ENCODE peak calls at places on chromosomes 3 and 15, in five cellular contexts. One of them, this sample, is unnamed.
A peak's percentile ranks its signal among the peaks of the same experiment; 100 is the strongest.

GRCh38 chr15:29050870-29051269 is 165.1 kb downstream of the APBA2 start:
- DNase-seq in GM23338: no peak
- DNase-seq in MM.1S: no peak
- DNase-seq in PC-3: no peak
- DNase-seq in neural progenitor cell: no peak
- DNase-seq in this sample: no peak

GRCh38 chr15:60886680-60887079 is 342.4 kb downstream of the RORA start:
- DNase-seq in GM23338: no peak
- DNase-seq in MM.1S: no peak
- DNase-seq in PC-3: no peak
- DNase-seq in neural progenitor cell: no peak
- DNase-seq in this sample: no peak

GRCh38 chr3:8964436-8965370 is 1.4 kb upstream of the RAD18 start:
- DNase-seq in GM23338: peak; percentile 65
- DNase-seq in MM.1S: no peak
- DNase-seq in PC-3: peak; percentile 98
- DNase-seq in neural progenitor cell: no peak
- DNase-seq in this sample: peak; percentile 69

GRCh38 chr15:98083203-98083910 is 122.9 kb downstream of the ARRDC4 start:
- DNase-seq in GM23338: peak; percentile 26
- DNase-seq in MM.1S: no peak
- DNase-seq in PC-3: no peak
- DNase-seq in neural progenitor cell: peak; percentile 22
- DNase-seq in this sample: no peak

GRCh38 chr3:169478566-169479313 is 184.8 kb downstream of the MECOM start:
- DNase-seq in GM23338: no peak
- DNase-seq in MM.1S: no peak
- DNase-seq in PC-3: no peak
- DNase-seq in neural progenitor cell: no peak
- DNase-seq in this sample: no peak

GRCh38 chr15:31433101-31433500 is 106.5 kb downstream of the KLF13 start:
- DNase-seq in GM23338: no peak
- DNase-seq in MM.1S: no peak
- DNase-seq in PC-3: no peak
- DNase-seq in neural progenitor cell: no peak
- DNase-seq in this sample: no peak

GRCh38 chr3:53229606-53230005 is 26.2 kb downstream of the TKT start:
- DNase-seq in GM23338: no peak
- DNase-seq in MM.1S: no peak
- DNase-seq in PC-3: no peak
- DNase-seq in neural progenitor cell: no peak
- DNase-seq in this sample: no peak

GRCh38 chr3:195270350-195271115 is 426 bp downstream of the XXYLT1 start:
- DNase-seq in GM23338: peak; percentile 80
- DNase-seq in MM.1S: peak; percentile 82
- DNase-seq in PC-3: peak; percentile 39
- DNase-seq in neural progenitor cell: peak; percentile 91
- DNase-seq in this sample: peak; percentile 85

GRCh38 chr3:20062996-20063395 is 22.8 kb downstream of the KAT2B start:
- DNase-seq in GM23338: no peak
- DNase-seq in MM.1S: no peak
- DNase-seq in PC-3: no peak
- DNase-seq in neural progenitor cell: no peak
- DNase-seq in this sample: no peak

GRCh38 chr3:126026277-126026751 is 57.3 kb downstream of the ROPN1B start:
- DNase-seq in GM23338: no peak
- DNase-seq in MM.1S: no peak
- DNase-seq in PC-3: no peak
- DNase-seq in neural progenitor cell: no peak
- DNase-seq in this sample: no peak

GRCh38 chr3:168925568-168925967 is 737.9 kb downstream of the MECOM start:
- DNase-seq in GM23338: no peak
- DNase-seq in MM.1S: no peak
- DNase-seq in PC-3: no peak
- DNase-seq in neural progenitor cell: no peak
- DNase-seq in this sample: no peak

GRCh38 chr15:40918799-40919392 is 10.2 kb upstream of the DLL4 start:
- DNase-seq in GM23338: no peak
- DNase-seq in MM.1S: no peak
- DNase-seq in PC-3: no peak
- DNase-seq in neural progenitor cell: no peak
- DNase-seq in this sample: no peak

GRCh38 chr3:181210275-181210674 is 220.7 kb upstream of the DNAJC19 start:
- DNase-seq in GM23338: peak; percentile 56
- DNase-seq in MM.1S: peak; percentile 43
- DNase-seq in PC-3: peak; percentile 47
- DNase-seq in neural progenitor cell: peak; percentile 44
- DNase-seq in this sample: no peak

GRCh38 chr15:83567318-83567717 is 86.6 kb upstream of the ADAMTSL3 start:
- DNase-seq in GM23338: no peak
- DNase-seq in MM.1S: no peak
- DNase-seq in PC-3: peak; percentile 52
- DNase-seq in neural progenitor cell: no peak
- DNase-seq in this sample: no peak

GRCh38 chr3:50347187-50347813 is 1.8 kb upstream of the ZMYND10 start:
- DNase-seq in GM23338: peak; percentile 83
- DNase-seq in MM.1S: peak; percentile 78
- DNase-seq in PC-3: peak; percentile 89
- DNase-seq in neural progenitor cell: peak; percentile 74
- DNase-seq in this sample: peak; percentile 72

GRCh38 chr15:100438570-100438969 is 90.2 kb downstream of the CERS3 start:
- DNase-seq in GM23338: no peak
- DNase-seq in MM.1S: no peak
- DNase-seq in PC-3: peak; percentile 10
- DNase-seq in neural progenitor cell: no peak
- DNase-seq in this sample: no peak

GRCh38 chr3:57017481-57017880 is 43.0 kb upstream of the SPATA12 start:
- DNase-seq in GM23338: no peak
- DNase-seq in MM.1S: no peak
- DNase-seq in PC-3: peak; percentile 71
- DNase-seq in neural progenitor cell: no peak
- DNase-seq in this sample: peak; percentile 61

GRCh38 chr3:42711491-42712343 is 9.1 kb upstream of the HHATL start:
- DNase-seq in GM23338: peak; percentile 30
- DNase-seq in MM.1S: no peak
- DNase-seq in PC-3: peak; percentile 17
- DNase-seq in neural progenitor cell: no peak
- DNase-seq in this sample: no peak

GRCh38 chr3:37819591-37819990 is 42.1 kb upstream of the CTDSPL start:
- DNase-seq in GM23338: no peak
- DNase-seq in MM.1S: no peak
- DNase-seq in PC-3: no peak
- DNase-seq in neural progenitor cell: no peak
- DNase-seq in this sample: no peak

GRCh38 chr3:38616658-38617057 is 32.8 kb downstream of the SCN5A start:
- DNase-seq in GM23338: no peak
- DNase-seq in MM.1S: no peak
- DNase-seq in PC-3: no peak
- DNase-seq in neural progenitor cell: no peak
- DNase-seq in this sample: no peak

GRCh38 chr3:153595186-153595815 is 433.3 kb downstream of the RAP2B start:
- DNase-seq in GM23338: peak; percentile 66
- DNase-seq in MM.1S: peak; percentile 61
- DNase-seq in PC-3: peak; percentile 68
- DNase-seq in neural progenitor cell: peak; percentile 36
- DNase-seq in this sample: no peak

GRCh38 chr3:48459331-48459730 is 12.8 kb downstream of the ATRIP start:
- DNase-seq in GM23338: no peak
- DNase-seq in MM.1S: no peak
- DNase-seq in PC-3: no peak
- DNase-seq in neural progenitor cell: no peak
- DNase-seq in this sample: no peak

GRCh38 chr3:129657261-129658046 is 51.0 kb upstream of the PLXND1 start:
- DNase-seq in GM23338: no peak
- DNase-seq in MM.1S: no peak
- DNase-seq in PC-3: no peak
- DNase-seq in neural progenitor cell: no peak
- DNase-seq in this sample: no peak

GRCh38 chr3:43995929-43996378 is 245.7 kb upstream of the TOPAZ1 start:
- DNase-seq in GM23338: peak; percentile 61
- DNase-seq in MM.1S: peak; percentile 19
- DNase-seq in PC-3: no peak
- DNase-seq in neural progenitor cell: peak; percentile 39
- DNase-seq in this sample: peak; percentile 46

GRCh38 chr3:3799173-3800075 is at the start of gene LRRN1:
- DNase-seq in GM23338: peak; percentile 96
- DNase-seq in MM.1S: peak; percentile 91
- DNase-seq in PC-3: no peak
- DNase-seq in neural progenitor cell: peak; percentile 98
- DNase-seq in this sample: no peak

GRCh38 chr3:78221796-78222195 is 1181.9 kb downstream of the ROBO2 start:
- DNase-seq in GM23338: no peak
- DNase-seq in MM.1S: no peak
- DNase-seq in PC-3: peak; percentile 11
- DNase-seq in neural progenitor cell: peak; percentile 27
- DNase-seq in this sample: no peak

GRCh38 chr3:19886404-19886803 is 47.6 kb downstream of the EFHB start:
- DNase-seq in GM23338: no peak
- DNase-seq in MM.1S: no peak
- DNase-seq in PC-3: no peak
- DNase-seq in neural progenitor cell: no peak
- DNase-seq in this sample: no peak

GRCh38 chr3:141950572-141951493 is 74.4 kb downstream of the ATP1B3 start:
- DNase-seq in GM23338: no peak
- DNase-seq in MM.1S: no peak
- DNase-seq in PC-3: no peak
- DNase-seq in neural progenitor cell: no peak
- DNase-seq in this sample: no peak

GRCh38 chr3:134367869-134368750 is 6.1 kb downstream of the AMOTL2 start:
- DNase-seq in GM23338: no peak
- DNase-seq in MM.1S: no peak
- DNase-seq in PC-3: no peak
- DNase-seq in neural progenitor cell: no peak
- DNase-seq in this sample: no peak

GRCh38 chr3:134369231-134369741 is 5.0 kb downstream of the AMOTL2 start:
- DNase-seq in GM23338: no peak
- DNase-seq in MM.1S: no peak
- DNase-seq in PC-3: no peak
- DNase-seq in neural progenitor cell: no peak
- DNase-seq in this sample: no peak

GRCh38 chr3:134367412-134367811 is 6.8 kb downstream of the AMOTL2 start:
- DNase-seq in GM23338: no peak
- DNase-seq in MM.1S: no peak
- DNase-seq in PC-3: no peak
- DNase-seq in neural progenitor cell: no peak
- DNase-seq in this sample: no peak

GRCh38 chr3:134369861-134370596 is 4.2 kb downstream of the AMOTL2 start:
- DNase-seq in GM23338: no peak
- DNase-seq in MM.1S: no peak
- DNase-seq in PC-3: no peak
- DNase-seq in neural progenitor cell: no peak
- DNase-seq in this sample: no peak

DNA sequence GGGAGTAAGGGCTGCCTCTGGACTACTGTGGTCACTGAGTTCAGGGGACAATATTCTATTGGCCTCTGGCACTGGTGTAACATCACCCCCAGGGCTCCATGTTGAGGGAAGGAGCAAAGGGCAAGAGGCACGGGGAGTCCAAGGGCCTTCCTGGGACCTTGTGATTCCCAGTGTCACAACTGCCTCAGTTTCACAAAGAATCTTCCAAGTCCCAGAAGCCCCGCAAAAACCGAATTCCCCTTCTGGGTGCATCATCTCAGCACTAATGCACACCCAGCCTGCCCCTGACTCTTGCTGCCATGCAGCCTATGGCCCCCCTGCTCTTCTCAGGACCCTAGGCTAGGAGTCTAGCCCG is 5.5 kb downstream of the AMOTL2 start:
- DNase-seq in GM23338: no peak
- DNase-seq in MM.1S: no peak
- DNase-seq in PC-3: no peak
- DNase-seq in neural progenitor cell: no peak
- DNase-seq in this sample: no peak
- H3F3A ChIP-seq in GM23338: peaks cover 34% of the 10 kb centered on the region
- H3F3A ChIP-seq in MM.1S: peaks cover 3% of the 10 kb centered on the region
- H3F3A ChIP-seq in PC-3: no peaks in the 10 kb centered on the region
- H3F3A ChIP-seq in neural progenitor cell: peaks cover 60% of the 10 kb centered on the region
- H3F3A ChIP-seq in this sample: peaks cover 88% of the 10 kb centered on the region

GRCh38 chr15:88242586-88242985 is 14.0 kb downstream of the NTRK3 start:
- DNase-seq in GM23338: no peak
- DNase-seq in MM.1S: no peak
- DNase-seq in PC-3: no peak
- DNase-seq in neural progenitor cell: no peak
- DNase-seq in this sample: no peak

GRCh38 chr15:88243156-88243555 is 13.4 kb downstream of the NTRK3 start:
- DNase-seq in GM23338: no peak
- DNase-seq in MM.1S: no peak
- DNase-seq in PC-3: no peak
- DNase-seq in neural progenitor cell: no peak
- DNase-seq in this sample: no peak

GRCh38 chr15:88246081-88246480 is 10.5 kb downstream of the NTRK3 start:
- DNase-seq in GM23338: no peak
- DNase-seq in MM.1S: no peak
- DNase-seq in PC-3: no peak
- DNase-seq in neural progenitor cell: no peak
- DNase-seq in this sample: no peak

GRCh38 chr15:88241461-88241860 is 15.1 kb downstream of the NTRK3 start:
- DNase-seq in GM23338: no peak
- DNase-seq in MM.1S: no peak
- DNase-seq in PC-3: no peak
- DNase-seq in neural progenitor cell: no peak
- DNase-seq in this sample: no peak

GRCh38 chr15:88243895-88244787 is 12.4 kb downstream of the NTRK3 start:
- DNase-seq in GM23338: peak; percentile 71
- DNase-seq in MM.1S: peak; percentile 34
- DNase-seq in PC-3: peak; percentile 42
- DNase-seq in neural progenitor cell: peak; percentile 56
- DNase-seq in this sample: no peak
- TF ChIP-seq CTCF in GM23338: peak; percentile 76
- TF ChIP-seq CTCF in MM.1S: peak; percentile 76
- TF ChIP-seq CTCF in PC-3: peak; percentile 56
- TF ChIP-seq CTCF in neural progenitor cell: peak; percentile 70
- TF ChIP-seq CTCF in this sample: peak; percentile 57

GRCh38 chr3:120558784-120559227 is 37.3 kb upstream of the NDUFB4 start:
- DNase-seq in GM23338: peak; percentile 97
- DNase-seq in MM.1S: peak; percentile 96
- DNase-seq in PC-3: peak; percentile 95
- DNase-seq in neural progenitor cell: peak; percentile 95
- DNase-seq in this sample: peak; percentile 87

GRCh38 chr3:120557115-120557514 is 39.0 kb upstream of the NDUFB4 start:
- DNase-seq in GM23338: no peak
- DNase-seq in MM.1S: no peak
- DNase-seq in PC-3: no peak
- DNase-seq in neural progenitor cell: no peak
- DNase-seq in this sample: no peak

GRCh38 chr3:120552184-120553020 is 43.7 kb upstream of the NDUFB4 start:
- DNase-seq in GM23338: no peak
- DNase-seq in MM.1S: no peak
- DNase-seq in PC-3: no peak
- DNase-seq in neural progenitor cell: no peak
- DNase-seq in this sample: no peak

GRCh38 chr3:120555661-120556509 is 40.3 kb upstream of the NDUFB4 start:
- DNase-seq in GM23338: no peak
- DNase-seq in MM.1S: no peak
- DNase-seq in PC-3: no peak
- DNase-seq in neural progenitor cell: no peak
- DNase-seq in this sample: no peak

GRCh38 chr3:120554727-120555660 is 41.1 kb upstream of the NDUFB4 start:
- DNase-seq in GM23338: no peak
- DNase-seq in MM.1S: no peak
- DNase-seq in PC-3: no peak
- DNase-seq in neural progenitor cell: no peak
- DNase-seq in this sample: no peak
- H3K27ac ChIP-seq in GM23338: no peak overlapping the region
- H3K27ac ChIP-seq in MM.1S: no peak overlapping the region
- H3K27ac ChIP-seq in PC-3: no peak overlapping the region
- H3K27ac ChIP-seq in neural progenitor cell: no peak overlapping the region
- H3K27ac ChIP-seq in this sample: no peak overlapping the region

GRCh38 chr15:49441816-49442215 is 18.8 kb downstream of the FGF7 start:
- DNase-seq in GM23338: no peak
- DNase-seq in MM.1S: no peak
- DNase-seq in PC-3: no peak
- DNase-seq in neural progenitor cell: no peak
- DNase-seq in this sample: no peak
- H3F3A ChIP-seq in GM23338: no peaks in the 10 kb centered on the region
- H3F3A ChIP-seq in MM.1S: peaks cover 4% of the 10 kb centered on the region
- H3F3A ChIP-seq in PC-3: no peaks in the 10 kb centered on the region
- H3F3A ChIP-seq in neural progenitor cell: no peaks in the 10 kb centered on the region
- H3F3A ChIP-seq in this sample: no peaks in the 10 kb centered on the region

This sample was measured in PC-9.